ENCODE peak calls at places on chromosomes 16 and 17, in eight cellular contexts. H, P, M, K, Y, A, S and C are unnamed samples.

GRCh38 chr17:47830396-47830907 is 889 bp downstream of the MRPL10 start:
- DNase-seq in H (no peak), K (no peak), A (no peak), S (no peak), M (no peak), P (no peak), Y (no peak), C (no peak)

GRCh38 chr16:191783-192294 is 11.6 kb downstream of the HBQ1 start:
- DNase-seq in Y (no peak), P (no peak), M (no peak), H (no peak), K (no peak), S (no peak), A (no peak), C (no peak)

GRCh38 chr17:79791354-79792123 is 5.3 kb downstream of the CBX8 start:
- DNase-seq in K (no peak), H (no peak), P (no peak), Y (no peak), M (no peak), A (no peak), S (no peak), C (no peak)

GRCh38 chr17:35543856-35544255 is 6.4 kb upstream of the SLFN12L start:
- DNase-seq in M (peak), A (no peak), H (no peak), Y (no peak), K (no peak), P (no peak), S (no peak), C (no peak)

GRCh38 chr17:55897301-55897700 is 146.4 kb downstream of the PCTP start:
- DNase-seq in M (no peak), S (no peak), A (no peak), P (no peak), H (no peak), Y (no peak), K (no peak), C (no peak)

GRCh38 chr17:28968269-28968913 is 17.1 kb upstream of the PHF12 start:
- DNase-seq in A (no peak), Y (no peak), P (no peak), H (peak), S (peak), M (no peak), K (no peak), C (no peak)

GRCh38 chr17:66241839-66242238 is 12.6 kb upstream of the APOH start:
- DNase-seq in H (no peak), Y (no peak), K (no peak), P (no peak), M (no peak), S (no peak), A (no peak), C (no peak)

GRCh38 chr17:77602883-77603640 is 355.4 kb upstream of the TNRC6C start:
- DNase-seq in M (no peak), Y (peak), P (no peak), H (no peak), K (no peak), A (no peak), S (no peak), C (no peak)

GRCh38 chr16:55056585-55057520 is 126.2 kb downstream of the IRX5 start:
- DNase-seq in M (no peak), A (peak), K (no peak), Y (peak), H (peak), P (no peak), S (no peak), C (no peak)

GRCh38 chr17:33234930-33235685 is 58.0 kb downstream of the ASIC2 start:
- DNase-seq in Y (peak), M (peak), A (peak), K (no peak), P (peak), H (no peak), S (no peak), C (no peak)

GRCh38 chr16:14181371-14182050 is 110.4 kb downstream of the MRTFB start:
- DNase-seq in M (peak), H (no peak), Y (no peak), S (no peak), K (no peak), A (no peak), P (no peak), C (no peak)

GRCh38 chr17:47882247-47882646 is 13.8 kb upstream of the SP2 start:
- DNase-seq in S (no peak), H (no peak), Y (no peak), M (peak), A (peak), P (no peak), K (no peak), C (no peak)

GRCh38 chr17:29243792-29244191 is 2.9 kb upstream of the CRYBA1 start:
- DNase-seq in M (peak), H (peak), K (no peak), S (no peak), A (no peak), Y (no peak), P (no peak), C (no peak)

GRCh38 chr17:59607817-59608403 is 11.8 kb upstream of the CLTC start:
- DNase-seq in H (peak), Y (no peak), M (no peak), S (no peak), P (no peak), K (no peak), A (peak), C (no peak)

GRCh38 chr16:50311134-50311528 is 44.8 kb downstream of the ADCY7 start:
- DNase-seq in H (no peak), S (no peak), A (no peak), M (no peak), K (no peak), P (no peak), Y (peak), C (no peak)

GRCh38 chr16:9797306-9797705 is 384.9 kb downstream of the GRIN2A start:
- DNase-seq in H (no peak), K (no peak), Y (no peak), P (no peak), M (peak), S (no peak), A (no peak), C (no peak)

GRCh38 chr16:56673916-56674315 is 4.3 kb downstream of the MT1H start:
- DNase-seq in S (no peak), A (peak), K (no peak), Y (no peak), H (peak), M (no peak), P (no peak), C (peak)

GRCh38 chr17:63754046-63754445 is 12.4 kb upstream of the STRADA start:
- DNase-seq in K (no peak), A (no peak), Y (no peak), H (no peak), M (no peak), P (no peak), S (no peak), C (no peak)

GRCh38 chr16:27318399-27319256 is 4.9 kb downstream of the IL4R start:
- DNase-seq in A (peak), H (no peak), K (peak), S (no peak), M (no peak), Y (peak), P (peak), C (no peak)

GRCh38 chr17:51322390-51323029 is 62.2 kb downstream of the UTP18 start:
- DNase-seq in K (no peak), Y (no peak), P (no peak), S (peak), M (no peak), A (no peak), H (peak), C (no peak)

GRCh38 chr16:3999479-3999868 is 116.8 kb downstream of the ADCY9 start:
- DNase-seq in K (no peak), A (no peak), H (peak), M (peak), P (no peak), S (no peak), Y (peak), C (no peak)

GRCh38 chr16:2532494-2533141 is 1.4 kb upstream of the CEMP1 start:
- DNase-seq in H (peak), A (peak), M (peak), S (peak), Y (peak), P (peak), K (no peak), C (peak)

GRCh38 chr17:74742153-74742515 is 5.1 kb downstream of the RAB37 start:
- DNase-seq in Y (no peak), H (no peak), A (no peak), S (no peak), M (no peak), P (no peak), K (no peak), C (no peak)

GRCh38 chr17:82023447-82024241 is 539 bp downstream of the LRRC45 start:
- DNase-seq in Y (no peak), M (peak), H (peak), P (no peak), K (no peak), A (peak), S (no peak), C (no peak)

GRCh38 chr16:55825115-55825728 is 7.7 kb downstream of the CES1 start:
- DNase-seq in Y (no peak), M (no peak), S (no peak), K (no peak), A (no peak), P (no peak), H (peak), C (no peak)

GRCh38 chr16:10188236-10188635 is 6.0 kb upstream of the GRIN2A start:
- DNase-seq in A (no peak), H (no peak), S (no peak), P (no peak), K (no peak), M (no peak), Y (no peak), C (no peak)

GRCh38 chr17:39799395-39799794 is 61.7 kb downstream of the GRB7 start:
- DNase-seq in M (no peak), K (no peak), H (no peak), S (no peak), A (no peak), P (no peak), Y (no peak), C (no peak)

GRCh38 chr17:40910441-40910841 is 25.4 kb upstream of the KRT20 start:
- DNase-seq in H (no peak), K (no peak), M (peak), Y (no peak), P (no peak), A (no peak), S (no peak), C (no peak)

GRCh38 chr17:3843935-3844516 is 2.0 kb downstream of the NCBP3 start:
- DNase-seq in A (peak), S (no peak), K (peak), Y (no peak), P (peak), H (peak), M (peak), C (no peak)

GRCh38 chr16:87582221-87582965 is 19.9 kb upstream of the JPH3 start:
- DNase-seq in A (peak), S (no peak), Y (peak), K (no peak), M (peak), H (peak), P (no peak), C (peak)

GRCh38 chr17:17109896-17110295 is 67.6 kb downstream of the MPRIP start:
- DNase-seq in M (no peak), P (no peak), K (no peak), S (no peak), Y (no peak), H (no peak), A (peak), C (no peak)

GRCh38 chr17:74427763-74428153 is 4.1 kb upstream of the GPRC5C start:
- DNase-seq in M (no peak), P (no peak), K (no peak), Y (no peak), A (no peak), S (no peak), H (no peak), C (peak)

GRCh38 chr16:28845173-28846079 is 722 bp downstream of the TUFM start:
- DNase-seq in Y (no peak), S (no peak), A (peak), M (no peak), P (no peak), H (peak), K (peak), C (no peak)

GRCh38 chr16:24689128-24689527 is 40.3 kb upstream of the TNRC6A start:
- DNase-seq in P (no peak), M (peak), S (peak), A (no peak), H (peak), K (no peak), Y (peak), C (no peak)